ENCODE peak calls at places on chromosomes 11 and 22, in six cellular contexts. V is A549, D is endothelial cell, L is HFFc6, E is cardiac fibroblast, K is BE2C. P is an unnamed sample.

GRCh38 chr22:30127749-30128166 is 47.5 kb downstream of the HORMAD2 start:
- DNase-seq in V (no peak), D (no peak), L (no peak), E (peak), K (no peak), P (peak)

GRCh38 chr11:44950036-44950624 is 553 bp downstream of the TP53I11 start:
- DNase-seq in V (no peak), D (peak), L (no peak), E (no peak), K (peak), P (peak)

GRCh38 chr22:37623075-37624016 is 14.7 kb downstream of the GGA1 start:
- DNase-seq in V (peak), D (peak), L (peak), E (peak), K (peak), P (peak)

GRCh38 chr11:44005076-44005800 is 42.5 kb upstream of the ACCSL start:
- DNase-seq in V (no peak), D (no peak), L (no peak), E (no peak), K (peak), P (no peak)

GRCh38 chr11:76314741-76315090 is 66.2 kb downstream of the THAP12 start:
- DNase-seq in V (no peak), D (no peak), L (peak), E (peak), K (no peak), P (no peak)

GRCh38 chr11:1573077-1573846 is 1.2 kb upstream of the DUSP8 start:
- DNase-seq in V (no peak), D (peak), L (no peak), E (no peak), K (no peak), P (no peak)

GRCh38 chr11:128552783-128553661 is 34.3 kb downstream of the ETS1 start:
- DNase-seq in V (no peak), D (no peak), L (no peak), E (peak), K (no peak), P (peak)

GRCh38 chr11:67312187-67313021 is 9.1 kb downstream of the SSH3 start:
- DNase-seq in V (no peak), D (no peak), L (no peak), E (no peak), K (no peak), P (peak)

GRCh38 chr22:29700949-29701927 is 18.6 kb upstream of the CABP7 start:
- DNase-seq in V (peak), D (peak), L (peak), E (peak), K (peak), P (peak)

GRCh38 chr22:33438273-33438672 is 380.1 kb upstream of the SYN3 start:
- DNase-seq in V (peak), D (no peak), L (peak), E (peak), K (no peak), P (peak)

GRCh38 chr11:33652001-33652400 is 48.6 kb downstream of the C11orf91 start:
- DNase-seq in V (no peak), D (no peak), L (no peak), E (no peak), K (no peak), P (no peak)

GRCh38 chr22:41638124-41638523 is 17.0 kb downstream of the XRCC6 start:
- DNase-seq in V (no peak), D (no peak), L (no peak), E (no peak), K (no peak), P (no peak)

GRCh38 chr11:77107950-77108349 is 5.3 kb downstream of the OMP start:
- DNase-seq in V (peak), D (no peak), L (peak), E (peak), K (no peak), P (no peak)

GRCh38 chr11:19660076-19660475 is 52.6 kb upstream of the NAV2 start:
- DNase-seq in V (peak), D (no peak), L (peak), E (peak), K (peak), P (peak)

GRCh38 chr11:17547051-17547577 is at the start of gene OTOG:
- DNase-seq in V (no peak), D (no peak), L (no peak), E (peak), K (peak), P (no peak)

GRCh38 chr11:112797072-112797471 is 164.1 kb upstream of the NCAM1 start:
- DNase-seq in V (no peak), D (no peak), L (no peak), E (no peak), K (peak), P (no peak)

GRCh38 chr22:38114484-38115398 is 4.3 kb upstream of the BAIAP2L2 start:
- DNase-seq in V (peak), D (peak), L (peak), E (peak), K (peak), P (peak)

GRCh38 chr11:20670932-20671403 is 1.6 kb downstream of the NELL1 start:
- DNase-seq in V (no peak), D (peak), L (no peak), E (no peak), K (no peak), P (peak)

GRCh38 chr22:40348025-40348658 is 1.8 kb downstream of the ADSL start:
- DNase-seq in V (peak), D (peak), L (peak), E (peak), K (peak), P (peak)

GRCh38 chr22:49930128-49930527 is 11.7 kb downstream of the CRELD2 start:
- DNase-seq in V (no peak), D (no peak), L (no peak), E (no peak), K (no peak), P (no peak)

GRCh38 chr22:49928571-49929552 is 10.4 kb downstream of the CRELD2 start:
- DNase-seq in V (no peak), D (no peak), L (no peak), E (no peak), K (no peak), P (no peak)

GRCh38 chr22:49929553-49929979 is 11.1 kb downstream of the CRELD2 start:
- DNase-seq in V (no peak), D (peak), L (no peak), E (peak), K (peak), P (peak)

GRCh38 chr22:49931863-49932262 is 13.4 kb downstream of the CRELD2 start:
- DNase-seq in V (no peak), D (no peak), L (no peak), E (no peak), K (no peak), P (no peak)

DNA sequence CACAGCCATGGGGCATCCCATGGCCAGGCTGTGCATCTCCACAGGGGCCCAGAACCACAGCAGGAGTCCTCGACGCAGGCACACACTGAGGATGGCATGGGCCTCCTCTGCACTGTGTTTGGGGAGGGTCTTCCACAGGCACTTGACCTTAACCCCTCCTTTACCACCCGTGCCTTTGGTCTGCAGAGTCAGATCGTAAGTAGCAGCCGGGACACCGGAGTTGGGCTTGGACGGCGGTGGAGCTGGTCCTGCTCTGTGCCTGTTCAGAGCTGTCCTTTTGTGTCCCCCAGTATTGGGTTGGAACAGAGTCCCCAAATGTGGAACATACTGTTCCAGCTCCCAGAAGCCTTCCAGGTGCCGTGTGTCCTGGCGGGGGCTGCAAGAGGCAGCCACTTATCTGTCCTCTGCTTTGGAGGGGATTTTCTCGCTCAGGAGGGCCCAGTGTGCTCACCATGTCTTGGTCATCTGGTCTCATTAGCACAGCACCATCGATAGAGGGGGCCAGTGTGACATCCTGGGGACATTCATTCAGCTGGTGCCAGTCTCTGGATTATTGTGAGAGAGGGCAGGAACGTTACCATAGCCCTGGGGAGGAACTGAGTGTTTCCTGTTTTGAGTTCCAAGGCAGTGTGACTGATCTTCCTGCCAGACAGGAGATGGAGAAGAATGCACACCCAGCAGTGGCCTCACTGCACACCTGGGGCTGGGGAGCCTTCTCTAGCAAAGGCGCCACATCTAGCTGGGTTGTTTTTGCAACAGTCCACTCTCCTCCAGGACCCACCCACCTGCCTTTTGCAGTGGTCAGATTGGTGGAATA is 12.4 kb downstream of the CRELD2 start:
- DNase-seq in V (no peak), D (peak), L (peak), E (peak), K (peak), P (peak)
- TF ChIP-seq CTCF in V (peak), D (peak), L (peak), E (peak), K (peak), P (peak)

DNA sequence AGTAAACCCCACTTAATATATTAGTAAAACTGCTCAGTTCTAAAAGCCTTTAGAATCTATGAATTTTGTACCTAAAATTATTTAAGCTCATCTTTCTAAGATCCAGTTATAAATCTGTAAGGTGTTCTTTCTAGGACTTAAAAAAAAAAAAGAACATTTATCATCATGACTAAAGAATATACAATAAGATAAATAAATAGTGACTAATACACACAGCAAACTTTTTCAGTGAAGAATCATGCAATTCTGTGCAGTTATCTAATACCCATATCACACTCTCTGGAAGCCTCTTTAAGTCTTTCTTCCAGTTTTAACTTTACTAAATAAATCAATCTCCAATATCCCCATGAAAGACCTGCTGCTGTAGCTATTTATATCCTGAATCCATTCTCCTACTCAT is 59.8 kb downstream of the CEP57 start:
- DNase-seq in V (no peak), D (no peak), L (no peak), E (peak), K (no peak), P (no peak)
- TF ChIP-seq CTCF in V (no peak), D (no peak), L (no peak), E (no peak), K (no peak), P (no peak)

DNA sequence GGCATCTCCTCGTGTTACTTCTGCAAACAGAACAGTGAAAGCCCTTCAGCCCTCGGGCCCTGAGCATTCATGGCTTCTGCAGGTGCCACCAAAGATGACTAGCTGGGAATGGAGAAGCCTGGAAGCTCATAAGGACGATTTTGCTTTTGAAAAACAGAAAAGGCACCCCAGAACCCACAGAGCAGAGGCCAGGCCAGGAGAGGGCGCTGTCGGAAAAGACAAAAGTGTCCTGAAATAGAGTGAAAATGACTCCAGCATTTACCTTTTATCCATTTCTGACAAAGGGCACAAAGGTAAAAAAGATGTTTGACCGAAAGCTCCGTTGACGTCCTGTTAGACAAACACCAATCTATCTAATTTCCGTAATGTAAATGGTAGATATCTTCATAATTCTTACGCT is 37.6 kb downstream of the ZNF195 start:
- DNase-seq in V (no peak), D (peak), L (peak), E (peak), K (peak), P (peak)
- TF ChIP-seq CTCF in V (no peak), D (peak), L (peak), E (peak), K (peak), P (peak)

DNA sequence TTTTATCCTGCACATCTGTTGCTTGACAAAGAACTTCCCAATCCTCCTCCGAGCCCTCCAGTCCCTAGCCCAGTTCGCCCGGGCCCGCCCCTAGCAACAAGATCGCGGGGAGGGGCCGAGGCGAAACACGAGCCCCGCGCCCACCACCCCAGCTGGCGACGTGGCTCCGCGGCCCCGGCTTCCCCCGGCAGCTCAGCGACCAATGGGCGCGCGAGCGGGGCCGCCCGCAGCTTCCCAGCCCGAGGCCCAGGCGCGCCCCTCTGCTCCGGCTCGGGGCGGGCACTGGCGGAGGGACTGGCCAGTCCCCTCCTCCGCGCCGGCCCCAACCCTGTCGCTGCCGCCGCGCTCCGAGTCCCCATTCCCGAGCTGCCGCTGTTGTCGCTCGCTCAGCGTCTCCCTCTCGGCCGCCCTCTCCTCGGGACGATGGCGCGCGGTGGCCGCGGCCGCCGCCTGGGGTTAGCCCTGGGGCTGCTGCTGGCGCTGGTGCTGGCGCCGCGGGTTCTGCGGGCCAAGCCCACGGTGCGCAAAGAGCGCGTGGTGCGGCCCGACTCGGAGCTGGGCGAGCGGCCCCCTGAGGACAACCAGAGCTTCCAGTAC is at the start of gene RCN1:
- DNase-seq in V (peak), D (peak), L (peak), E (peak), K (peak), P (peak)
- TF ChIP-seq CTCF in V (no peak), D (no peak), L (no peak), E (no peak), K (no peak), P (no peak)